ENCODE peak calls at places on chromosomes 2 and 18, in seven cellular contexts. V is PC-3, A is tibial artery, B is Peyer's patch, C is Karpas-422, W is breast epithelium, Q is cardiac muscle cell. Y is an unnamed sample.

GRCh38 chr2:127096718-127097470 is 10.1 kb downstream of the BIN1 start:
- DNase-seq in V (no peak), A (no peak), B (no peak), C (no peak), W (no peak), Q (no peak), Y (peak; percentile 47)

GRCh38 chr2:100260712-100261620 is 61.3 kb downstream of the LONRF2 start:
- DNase-seq in V (peak; percentile 83), A (peak; percentile 82), B (peak; percentile 57), C (peak; percentile 91), W (peak; percentile 46), Q (peak; percentile 81), Y (peak; percentile 37)

GRCh38 chr18:79816092-79816491 is 18.4 kb downstream of the KCNG2 start:
- DNase-seq in V (no peak), A (peak; percentile 17), B (no peak), C (no peak), W (no peak), Q (no peak), Y (no peak)

GRCh38 chr2:8884812-8885211 is 47.4 kb upstream of the KIDINS220 start:
- DNase-seq in V (no peak), A (no peak), B (no peak), C (no peak), W (no peak), Q (no peak), Y (no peak)

GRCh38 chr2:77028032-77028600 is 494.1 kb downstream of the LRRTM4 start:
- DNase-seq in V (peak; percentile 1), A (no peak), B (no peak), C (no peak), W (no peak), Q (peak; percentile 2), Y (no peak)

GRCh38 chr2:44840186-44840850 is 101.2 kb upstream of the SIX3 start:
- DNase-seq in V (no peak), A (no peak), B (no peak), C (no peak), W (no peak), Q (no peak), Y (no peak)

GRCh38 chr2:237072067-237072931 is 13.4 kb upstream of the COPS8 start:
- DNase-seq in V (peak; percentile 83), A (peak; percentile 81), B (peak; percentile 71), C (peak; percentile 82), W (peak; percentile 50), Q (peak; percentile 76), Y (peak; percentile 77)

GRCh38 chr2:68745006-68745405 is 10.4 kb downstream of the ARHGAP25 start:
- DNase-seq in V (no peak), A (no peak), B (peak; percentile 15), C (no peak), W (no peak), Q (no peak), Y (no peak)

GRCh38 chr2:5981241-5982055 is 289.3 kb downstream of the SOX11 start:
- DNase-seq in V (no peak), A (no peak), B (no peak), C (peak; percentile 65), W (no peak), Q (peak; percentile 32), Y (no peak)

GRCh38 chr18:27363918-27364317 is 178.8 kb upstream of the CHST9 start:
- DNase-seq in V (peak; percentile 34), A (no peak), B (no peak), C (peak; percentile 41), W (no peak), Q (peak; percentile 30), Y (no peak)

GRCh38 chr18:59293317-59293716 is 20.1 kb upstream of the RAX start:
- DNase-seq in V (no peak), A (no peak), B (no peak), C (no peak), W (no peak), Q (no peak), Y (no peak)

GRCh38 chr2:161237397-161238263 is 70.6 kb upstream of the PSMD14 start:
- DNase-seq in V (peak; percentile 40), A (peak; percentile 69), B (peak; percentile 60), C (peak; percentile 76), W (no peak), Q (peak; percentile 53), Y (peak; percentile 55)

GRCh38 chr2:166090346-166090745 is 37.5 kb downstream of the SCN1A start:
- DNase-seq in V (no peak), A (no peak), B (no peak), C (no peak), W (no peak), Q (no peak), Y (no peak)

GRCh38 chr2:135050132-135050531 is 2.0 kb upstream of the RAB3GAP1 start:
- DNase-seq in V (no peak), A (no peak), B (no peak), C (no peak), W (no peak), Q (no peak), Y (no peak)

GRCh38 chr18:3350566-3351527 is 88.9 kb downstream of the MYL12B start:
- DNase-seq in V (peak; percentile 76), A (no peak), B (no peak), C (no peak), W (peak; percentile 39), Q (no peak), Y (no peak)

GRCh38 chr2:215430528-215431187 is 5.2 kb downstream of the FN1 start:
- DNase-seq in V (no peak), A (no peak), B (no peak), C (no peak), W (no peak), Q (peak; percentile 33), Y (no peak)

GRCh38 chr2:157486596-157487270 is 42.8 kb upstream of the CYTIP start:
- DNase-seq in V (peak; percentile 53), A (no peak), B (no peak), C (no peak), W (no peak), Q (no peak), Y (no peak)

GRCh38 chr18:69257861-69258458 is 142.7 kb upstream of the DOK6 start:
- DNase-seq in V (peak; percentile 28), A (no peak), B (no peak), C (no peak), W (no peak), Q (no peak), Y (peak; percentile 3)

GRCh38 chr2:28164280-28164801 is 228.3 kb upstream of the FOSL2 start:
- DNase-seq in V (no peak), A (no peak), B (no peak), C (no peak), W (no peak), Q (no peak), Y (peak; percentile 28)

GRCh38 chr2:98118161-98118560 is 31.2 kb downstream of the VWA3B start:
- DNase-seq in V (peak; percentile 42), A (no peak), B (no peak), C (no peak), W (no peak), Q (no peak), Y (no peak)

GRCh38 chr2:147663153-147663961 is 181.5 kb upstream of the ACVR2A start:
- DNase-seq in V (no peak), A (no peak), B (no peak), C (no peak), W (no peak), Q (no peak), Y (no peak)

GRCh38 chr2:96359866-96360265 is 24.3 kb downstream of the NCAPH start:
- DNase-seq in V (no peak), A (no peak), B (no peak), C (no peak), W (no peak), Q (no peak), Y (no peak)

GRCh38 chr2:218393750-218394290 is 5.8 kb upstream of the CTDSP1 start:
- DNase-seq in V (no peak), A (no peak), B (no peak), C (no peak), W (no peak), Q (no peak), Y (peak; percentile 59)

GRCh38 chr2:15851076-15851693 is 89.2 kb upstream of the MYCN start:
- DNase-seq in V (no peak), A (no peak), B (no peak), C (no peak), W (no peak), Q (no peak), Y (no peak)

GRCh38 chr2:15852811-15853210 is 87.5 kb upstream of the MYCN start:
- DNase-seq in V (no peak), A (no peak), B (no peak), C (no peak), W (no peak), Q (no peak), Y (no peak)

GRCh38 chr2:15855766-15856260 is 84.5 kb upstream of the MYCN start:
- DNase-seq in V (no peak), A (no peak), B (no peak), C (no peak), W (no peak), Q (no peak), Y (no peak)

GRCh38 chr2:15856318-15856717 is 84.0 kb upstream of the MYCN start:
- DNase-seq in V (no peak), A (no peak), B (no peak), C (no peak), W (no peak), Q (no peak), Y (no peak)

GRCh38 chr2:15853903-15854302 is 86.4 kb upstream of the MYCN start:
- DNase-seq in V (no peak), A (no peak), B (no peak), C (no peak), W (no peak), Q (no peak), Y (no peak)
- H3K4me3 ChIP-seq in V (no peak overlapping the region), A (no peak overlapping the region), B (no peak overlapping the region), C (no peak overlapping the region), W (no peak overlapping the region), Q (no peak overlapping the region), Y (no peak overlapping the region)

GRCh38 chr18:77069931-77070330 is 62.7 kb downstream of the MBP start:
- DNase-seq in V (peak; percentile 76), A (no peak), B (no peak), C (no peak), W (no peak), Q (no peak), Y (no peak)
- H3K4me1 ChIP-seq in V (peaks cover 84% of the 10 kb centered on the region), A (peaks cover 38% of the 10 kb centered on the region), B (peaks cover 34% of the 10 kb centered on the region), C (peaks cover 70% of the 10 kb centered on the region), W (peaks cover 4% of the 10 kb centered on the region), Q (no peaks in the 10 kb centered on the region), Y (peaks cover 18% of the 10 kb centered on the region)

DNA sequence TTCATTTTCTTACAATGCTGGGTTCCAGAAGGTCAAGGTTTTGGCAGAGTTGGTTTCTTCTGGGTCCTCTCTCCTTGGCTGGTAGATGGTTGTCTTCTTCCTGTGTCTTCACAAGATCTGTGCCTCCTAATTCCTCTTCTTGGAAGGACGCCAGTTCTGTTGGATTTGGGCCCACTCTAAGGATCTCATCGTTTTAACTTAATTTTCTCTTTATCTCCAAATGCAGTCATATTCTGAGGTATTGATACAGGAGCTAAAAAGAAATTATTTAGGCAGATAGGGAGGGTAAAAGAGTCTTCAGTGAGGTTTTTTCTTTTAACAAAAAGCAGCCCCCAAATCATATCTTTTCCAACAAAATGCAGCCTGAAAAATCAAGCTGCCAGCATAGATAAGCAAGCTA is 998.4 kb downstream of the SOCS6 start:
- DNase-seq in V (no peak), A (no peak), B (no peak), C (no peak), W (no peak), Q (no peak), Y (no peak)
- H3K9me3 ChIP-seq in V (no peaks in the 10 kb centered on the region), A (no peaks in the 10 kb centered on the region), B (no peaks in the 10 kb centered on the region), C (peaks cover 50% of the 10 kb centered on the region), W (no peaks in the 10 kb centered on the region), Q (no peaks in the 10 kb centered on the region), Y (no peaks in the 10 kb centered on the region)

GRCh38 chr2:23578964-23579671 is 194.1 kb downstream of the KLHL29 start:
- DNase-seq in V (no peak), A (no peak), B (no peak), C (no peak), W (no peak), Q (no peak), Y (no peak)
- H3K4me3 ChIP-seq in V (no peak overlapping the region), A (no peak overlapping the region), B (no peak overlapping the region), C (no peak overlapping the region), W (no peak overlapping the region), Q (no peak overlapping the region), Y (no peak overlapping the region)